ENCODE peak calls at places on chromosome X, in seven cellular contexts. M is stimulated activated naive CD4-positive, alpha-beta T cell; X is M059J; I is foreskin fibroblast; T is activated CD8-positive, alpha-beta memory T cell treated with anti-CD3 and anti-CD28 coated beads for 48 hours; C is NCI-H2029 treated with DMSO at 0.1 percent for 48 hours; A is Calu3. R is an unnamed sample.

GRCh38 chrX:108268434-108269080 is 169.7 kb downstream of the COL4A6 start:
- DNase-seq in A (peak), T (no peak), X (peak), M (no peak), I (no peak), C (no peak), R (no peak)

GRCh38 chrX:120727911-120728310 is 98.1 kb upstream of the C1GALT1C1 start:
- DNase-seq in I (no peak), A (no peak), C (no peak), M (no peak), X (no peak), T (no peak), R (no peak)

GRCh38 chrX:56800801-56801200 is 71.8 kb downstream of the NBDY start:
- DNase-seq in A (no peak), X (no peak), C (no peak), T (no peak), M (peak), I (no peak), R (no peak)

GRCh38 chrX:39140581-39140980 is 339.3 kb downstream of the MID1IP1 start:
- DNase-seq in M (no peak), I (no peak), A (no peak), C (no peak), T (no peak), X (no peak), R (no peak)

GRCh38 chrX:40154229-40154852 is 56.6 kb upstream of the BCOR start:
- DNase-seq in C (peak), M (no peak), I (no peak), A (no peak), X (peak), T (no peak), R (no peak)

GRCh38 chrX:75989806-75990590 is 182.9 kb upstream of the PBDC1 start:
- DNase-seq in X (no peak), C (no peak), A (no peak), T (no peak), M (no peak), I (no peak), R (no peak)

GRCh38 chrX:132022863-132023116 is 312 bp upstream of the STK26 start:
- DNase-seq in T (no peak), I (no peak), C (no peak), M (peak), X (no peak), A (no peak), R (no peak)

GRCh38 chrX:85243761-85244410 is at the start of the genes SATL1 and ZNF711:
- DNase-seq in C (no peak), M (peak), I (no peak), A (peak), X (peak), T (no peak), R (peak)